ENCODE peak calls at places on chromosomes 6 and 20, in five cellular contexts. F is neuronal stem cell, E is stomach, V is Panc1, P is A549. M is an unnamed sample.

GRCh38 chr20:13264902-13265301 is 43.8 kb downstream of the ISM1 start:
- DNase-seq in E (no peak), F (no peak), P (no peak), V (no peak), M (no peak)

GRCh38 chr6:11367638-11368199 is 135.3 kb upstream of the NEDD9 start:
- DNase-seq in E (no peak), P (peak), F (no peak), V (no peak), M (no peak)

GRCh38 chr6:167568407-167569024 is 243.6 kb downstream of the TTLL2 start:
- DNase-seq in F (no peak), E (no peak), P (no peak), V (no peak), M (no peak)

GRCh38 chr6:159989882-159990480 is 21.1 kb downstream of the IGF2R start:
- DNase-seq in E (no peak), P (no peak), V (no peak), F (no peak), M (no peak)

GRCh38 chr20:23047738-23048214 is 1.7 kb downstream of the THBD start:
- DNase-seq in E (peak), P (peak), F (no peak), V (no peak), M (no peak)

GRCh38 chr6:31737315-31738047 is 1.2 kb upstream of the CLIC1 start:
- DNase-seq in F (peak), E (no peak), P (peak), V (no peak), M (no peak)

GRCh38 chr20:19723834-19724430 is 34.1 kb upstream of the RIN2 start:
- DNase-seq in V (no peak), F (no peak), E (no peak), P (no peak), M (no peak)

GRCh38 chr6:13409991-13410390 is 77.4 kb downstream of the GFOD1 start:
- DNase-seq in P (no peak), E (no peak), F (no peak), V (no peak), M (no peak)

GRCh38 chr6:15470746-15471145 is 192.1 kb downstream of the DTNBP1 start:
- DNase-seq in P (no peak), F (no peak), V (no peak), E (no peak), M (no peak)

GRCh38 chr6:52362443-52363221 is 681 bp downstream of the PAQR8 start:
- DNase-seq in P (no peak), E (peak), F (peak), V (no peak), M (no peak)

GRCh38 chr6:122789078-122789861 is at the start of gene SMPDL3A:
- DNase-seq in F (peak), V (peak), E (peak), P (peak), M (no peak)

GRCh38 chr20:25056601-25057233 is 1.2 kb downstream of the ACSS1 start:
- DNase-seq in P (no peak), V (no peak), F (no peak), E (peak), M (no peak)

GRCh38 chr20:44496976-44497375 is 21.3 kb downstream of the TTPAL start:
- DNase-seq in P (peak), V (peak), F (no peak), E (no peak), M (no peak)

GRCh38 chr20:42678895-42679294 is 510.8 kb downstream of the PTPRT start:
- DNase-seq in F (no peak), V (no peak), P (peak), E (no peak), M (no peak)

GRCh38 chr20:51450984-51451383 is 91.5 kb downstream of the NFATC2 start:
- DNase-seq in V (no peak), P (no peak), E (no peak), F (no peak), M (no peak)
- H3K4me3 ChIP-seq in V (no peak), P (no peak), E (no peak), F (no peak), M (no peak)

GRCh38 chr6:81756690-81757089 is 4.2 kb upstream of the TENT5A start:
- DNase-seq in V (no peak), F (no peak), E (no peak), P (no peak), M (no peak)

GRCh38 chr6:81754906-81755305 is 2.4 kb upstream of the TENT5A start:
- DNase-seq in P (no peak), F (no peak), E (no peak), V (no peak), M (no peak)

GRCh38 chr6:81753709-81754678 is 1.5 kb upstream of the TENT5A start:
- DNase-seq in F (peak), V (no peak), P (peak), E (peak), M (no peak)

GRCh38 chr6:81752969-81753708 is 658 bp upstream of the TENT5A start:
- DNase-seq in F (peak), E (peak), V (no peak), P (peak), M (no peak)

DNA sequence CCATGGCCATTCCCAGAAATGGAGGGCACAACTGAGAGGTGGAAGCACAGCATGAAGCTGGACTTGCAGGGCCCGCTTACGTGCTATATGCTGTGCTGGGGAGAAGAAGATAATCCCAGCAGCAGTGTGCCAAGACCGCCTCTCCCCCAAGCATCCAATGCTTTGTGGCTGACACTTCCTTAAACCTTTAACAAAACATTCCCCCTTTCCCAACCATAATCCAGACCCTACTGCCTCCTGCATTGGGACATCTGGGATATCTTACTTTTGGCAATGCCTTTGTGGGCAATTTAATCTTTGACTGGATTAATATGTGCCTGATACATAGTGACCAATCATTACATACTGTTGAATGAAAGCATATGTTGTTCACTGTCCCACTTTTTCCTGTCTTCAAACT is 3.1 kb upstream of the TENT5A start:
- DNase-seq in F (no peak), P (no peak), E (no peak), V (no peak), M (no peak)
- H3K4me3 ChIP-seq in F (no peak), P (no peak), E (no peak), V (no peak), M (no peak)

GRCh38 chr6:89295981-89296380 is 19.1 kb downstream of the GABRR2 start:
- DNase-seq in E (no peak), F (no peak), V (no peak), P (no peak), M (no peak)

GRCh38 chr6:89301586-89302194 is 13.4 kb downstream of the GABRR2 start:
- DNase-seq in F (no peak), E (no peak), V (no peak), P (no peak), M (no peak)

GRCh38 chr6:89297695-89298351 is 17.3 kb downstream of the GABRR2 start:
- DNase-seq in P (peak), E (peak), F (no peak), V (peak), M (no peak)

GRCh38 chr6:89299451-89299850 is 15.6 kb downstream of the GABRR2 start:
- DNase-seq in F (no peak), E (no peak), V (no peak), P (peak), M (no peak)

DNA sequence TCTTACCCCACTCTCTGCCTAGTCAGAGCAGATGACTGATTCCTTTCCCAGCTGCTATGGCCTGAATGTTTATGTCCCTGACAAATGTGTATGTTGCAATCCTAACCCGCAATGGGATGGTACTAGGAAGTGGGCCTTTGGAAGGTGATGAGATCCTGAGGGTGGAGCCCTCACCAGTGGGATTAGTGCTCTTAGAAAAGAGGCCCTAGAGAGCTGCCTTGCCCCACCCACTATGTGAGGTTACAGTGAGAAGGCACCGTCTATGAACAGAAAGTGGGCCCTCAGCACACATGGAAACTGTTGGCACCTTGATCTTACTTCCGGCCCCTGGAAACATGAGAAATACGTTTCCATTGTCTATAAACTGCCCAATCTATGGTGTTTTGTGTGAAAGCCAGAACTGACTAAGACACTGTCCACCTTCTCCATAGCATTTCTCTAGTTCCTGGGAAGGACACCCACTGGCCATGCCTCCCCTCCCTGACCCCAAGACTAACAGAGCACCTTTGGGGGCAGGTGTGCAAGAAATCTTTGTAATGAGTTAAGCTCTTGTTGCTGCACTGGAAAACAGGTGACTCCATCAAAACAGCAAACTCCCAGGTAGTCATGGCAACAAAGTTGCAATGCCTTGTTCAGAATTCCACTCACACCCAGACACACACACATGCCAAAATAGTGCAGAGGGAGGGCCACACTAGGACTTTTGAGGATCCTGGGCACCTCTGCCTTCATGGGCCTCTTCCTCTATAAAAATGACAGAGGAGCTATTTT is 16.2 kb downstream of the GABRR2 start:
- DNase-seq in V (no peak), E (no peak), P (peak), F (no peak), M (no peak)
- H3K4me3 ChIP-seq in V (no peak), E (no peak), P (no peak), F (no peak), M (no peak)

DNA sequence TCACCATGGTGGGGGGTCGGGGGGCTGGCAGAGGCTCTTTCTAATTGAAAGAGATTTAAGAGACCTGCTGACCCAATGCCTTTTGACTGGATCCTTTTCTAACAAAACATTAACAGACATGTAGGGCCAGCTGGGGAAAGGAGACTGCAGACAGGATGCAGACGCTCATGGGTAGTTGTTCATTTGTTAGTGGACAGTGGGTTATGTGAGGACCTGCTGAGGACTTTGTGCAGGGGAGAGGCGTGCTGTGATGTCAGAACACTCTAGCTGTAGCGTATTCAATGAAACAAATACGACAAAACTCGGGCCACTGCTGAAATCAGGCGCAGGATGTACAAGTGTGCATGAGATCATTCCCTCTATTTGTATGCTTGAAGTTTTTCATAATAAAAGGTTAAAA is 1.1 kb downstream of the IP6K3 start:
- DNase-seq in F (no peak), E (no peak), P (no peak), V (no peak), M (no peak)
- H3K4me3 ChIP-seq in F (peak), E (no peak), P (no peak), V (no peak), M (no peak)

GRCh38 chr20:3670945-3671344 is 7.7 kb upstream of the GFRA4 start:
- DNase-seq in V (no peak), E (no peak), P (no peak), F (no peak), M (no peak)

GRCh38 chr20:3671986-3672863 is 9.0 kb upstream of the GFRA4 start:
- DNase-seq in E (no peak), F (no peak), V (no peak), P (no peak), M (no peak)

GRCh38 chr20:3669710-3670367 is 6.6 kb upstream of the GFRA4 start:
- DNase-seq in V (no peak), P (no peak), E (no peak), F (no peak), M (no peak)

GRCh38 chr20:3672864-3673550 is 8.8 kb downstream of the ADAM33 start:
- DNase-seq in F (no peak), V (no peak), P (no peak), E (no peak), M (no peak)

GRCh38 chr20:3670511-3670910 is 7.3 kb upstream of the GFRA4 start:
- DNase-seq in P (no peak), V (no peak), E (no peak), F (no peak), M (no peak)
- H3K4me3 ChIP-seq in P (no peak), V (no peak), E (no peak), F (no peak), M (no peak)